ENCODE peak calls at places on chromosome 6, in five cellular contexts. D, A, C, Y and N are unnamed samples.

GRCh38 chr6:3414704-3415453 is 42.0 kb downstream of the SLC22A23 start:
- DNase-seq in D (no peak), A (peak; percentile 14), C (no peak), Y (peak; percentile 66), N (peak; percentile 96)

GRCh38 chr6:140915001-140915950 is 1217.4 kb upstream of the GJE1 start:
- DNase-seq in D (no peak), A (no peak), C (no peak), Y (no peak), N (peak; percentile 19)

GRCh38 chr6:166008441-166009369 is 158.9 kb downstream of the TBXT start:
- DNase-seq in D (no peak), A (peak; percentile 81), C (no peak), Y (peak; percentile 84), N (peak; percentile 74)

GRCh38 chr6:90701146-90701781 is 114.4 kb upstream of the MAP3K7 start:
- DNase-seq in D (no peak), A (no peak), C (no peak), Y (no peak), N (peak; percentile 1)

GRCh38 chr6:124719951-124720350 is 242.3 kb upstream of the RNF217 start:
- DNase-seq in D (no peak), A (no peak), C (no peak), Y (no peak), N (no peak)

GRCh38 chr6:54308240-54308639 is at the start of gene TINAG:
- DNase-seq in D (no peak), A (no peak), C (no peak), Y (no peak), N (no peak)

GRCh38 chr6:42710316-42710715 is 12.1 kb downstream of the PRPH2 start:
- DNase-seq in D (peak; percentile 31), A (peak; percentile 55), C (no peak), Y (peak; percentile 65), N (peak; percentile 85)

GRCh38 chr6:148758492-148758891 is 11.7 kb downstream of the UST start:
- DNase-seq in D (no peak), A (peak; percentile 42), C (no peak), Y (peak; percentile 23), N (no peak)

GRCh38 chr6:17987576-17988421 is at the start of gene KIF13A:
- DNase-seq in D (peak; percentile 86), A (peak; percentile 64), C (peak; percentile 55), Y (peak; percentile 76), N (peak; percentile 57)

GRCh38 chr6:63844287-63844686 is 208.7 kb downstream of the PHF3 start:
- DNase-seq in D (no peak), A (peak; percentile 79), C (no peak), Y (peak; percentile 74), N (peak; percentile 47)

GRCh38 chr6:43771210-43771857 is 1.3 kb downstream of the VEGFA start:
- DNase-seq in D (peak; percentile 94), A (peak; percentile 58), C (peak; percentile 66), Y (peak; percentile 69), N (peak; percentile 59)

GRCh38 chr6:97294451-97294850 is 11.4 kb upstream of the MMS22L start:
- DNase-seq in D (no peak), A (peak; percentile 20), C (no peak), Y (peak; percentile 39), N (peak; percentile 13)

GRCh38 chr6:63523630-63524029 is 48.6 kb upstream of the LOC128125822 start:
- DNase-seq in D (no peak), A (no peak), C (no peak), Y (no peak), N (no peak)

GRCh38 chr6:99331531-99331930 is 17.9 kb downstream of the FAXC start:
- DNase-seq in D (no peak), A (no peak), C (no peak), Y (no peak), N (no peak)

GRCh38 chr6:5435449-5435848 is 174.1 kb downstream of the FARS2 start:
- DNase-seq in D (no peak), A (peak; percentile 63), C (no peak), Y (peak; percentile 11), N (peak; percentile 73)

GRCh38 chr6:156686940-156687874 is 90.0 kb upstream of the ARID1B start:
- DNase-seq in D (peak; percentile 98), A (peak; percentile 85), C (peak; percentile 89), Y (peak; percentile 91), N (peak; percentile 91)

GRCh38 chr6:155201461-155202226 is 62.2 kb upstream of the CLDN20 start:
- DNase-seq in D (no peak), A (peak; percentile 82), C (no peak), Y (no peak), N (peak; percentile 89)

GRCh38 chr6:56949925-56950495 is 4.9 kb upstream of the BEND6 start:
- DNase-seq in D (no peak), A (peak; percentile 19), C (no peak), Y (peak; percentile 41), N (peak; percentile 40)

GRCh38 chr6:161274488-161274858 is 612 bp upstream of the AGPAT4 start:
- DNase-seq in D (no peak), A (no peak), C (no peak), Y (no peak), N (no peak)
- H3K4me3 ChIP-seq in D (peak overlapping the region; percentile 63), A (peak overlapping the region; percentile 89), C (peak overlapping the region; percentile 61), Y (peak overlapping the region; percentile 91), N (peak overlapping the region; percentile 66)

GRCh38 chr6:34514593-34515472 is 41.3 kb downstream of the SPDEF start:
- DNase-seq in D (no peak), A (peak; percentile 44), C (no peak), Y (peak; percentile 88), N (peak; percentile 80)
- H3K4me3 ChIP-seq in D (no peak overlapping the region), A (no peak overlapping the region), C (no peak overlapping the region), Y (no peak overlapping the region), N (no peak overlapping the region)

DNA sequence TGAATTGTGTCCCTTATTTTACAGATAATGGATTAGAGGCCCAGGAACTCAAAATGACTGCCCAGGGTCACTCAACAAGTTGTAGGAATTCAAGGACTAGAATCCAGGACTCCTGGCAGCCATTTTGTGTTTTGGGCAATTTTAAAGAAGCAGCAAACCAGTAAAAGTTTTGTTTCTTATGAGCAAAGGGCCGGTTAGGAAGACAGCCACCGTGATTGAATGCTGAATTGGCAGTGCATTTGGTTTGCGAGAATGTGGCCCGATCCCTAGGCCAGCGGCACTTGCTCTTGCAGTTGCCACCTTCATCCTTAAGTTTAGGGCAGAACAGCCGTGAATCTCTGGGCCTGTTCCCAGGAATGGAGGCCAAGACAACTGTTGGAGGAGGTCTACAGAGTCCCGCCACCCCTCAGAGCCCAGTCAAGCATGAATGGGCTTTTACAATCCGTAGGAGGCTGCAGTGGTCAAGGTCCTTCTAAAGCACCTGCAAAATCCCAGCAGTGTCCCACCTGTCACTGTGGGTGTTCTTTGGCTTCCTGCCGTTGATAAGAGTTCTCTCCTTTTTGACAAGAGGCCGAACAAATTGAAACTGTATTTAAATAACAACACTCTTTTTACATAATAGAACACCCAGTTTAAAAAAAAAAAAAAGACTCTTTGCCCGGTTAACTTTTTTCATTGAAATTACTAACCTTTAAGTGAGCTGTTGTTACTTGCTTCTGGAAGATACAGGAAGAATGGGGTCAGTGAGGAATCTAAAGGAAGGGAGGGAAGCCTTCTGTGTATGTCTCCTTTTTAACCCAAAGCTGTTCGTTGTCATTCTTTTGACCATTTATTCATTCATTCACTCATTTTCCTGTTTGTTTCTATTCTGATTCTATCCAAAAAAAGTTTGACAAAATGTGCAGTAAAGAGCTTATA is 68.7 kb downstream of the PHACTR2 start:
- DNase-seq in D (no peak), A (no peak), C (no peak), Y (no peak), N (no peak)
- H3K4me3 ChIP-seq in D (peak overlapping the region; percentile 22), A (no peak overlapping the region), C (no peak overlapping the region), Y (no peak overlapping the region), N (no peak overlapping the region)

DNA sequence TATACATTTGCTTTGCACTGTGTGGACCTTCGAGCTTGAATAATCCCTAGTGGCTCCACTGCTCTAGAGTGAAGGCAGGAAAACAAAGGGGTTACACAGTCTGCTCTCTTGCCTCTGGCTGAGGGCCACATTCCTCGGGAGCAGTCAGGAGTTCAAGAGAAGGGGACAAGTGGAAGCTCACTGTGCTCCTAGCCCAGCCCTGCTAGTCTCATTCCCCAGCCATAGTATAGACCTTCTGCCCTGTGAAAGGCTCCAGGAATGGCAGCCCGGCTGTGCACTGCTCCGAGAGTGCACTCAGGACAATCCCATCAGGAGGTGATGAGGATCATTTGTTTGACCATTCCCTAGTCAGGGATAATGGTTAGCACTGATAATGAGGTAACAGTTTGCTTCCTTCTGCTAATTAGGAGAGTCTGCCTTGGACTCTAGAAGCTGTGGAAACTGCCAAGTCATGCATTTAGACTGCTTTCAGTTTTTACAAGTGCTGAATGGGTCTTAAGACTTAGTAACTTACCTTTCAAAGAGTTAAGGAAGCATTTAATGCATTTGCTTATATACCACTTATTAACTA is 8.5 kb downstream of the IYD start:
- DNase-seq in D (peak; percentile 86), A (no peak), C (no peak), Y (no peak), N (peak; percentile 14)
- H3K4me3 ChIP-seq in D (peak overlapping the region; percentile 49), A (no peak overlapping the region), C (no peak overlapping the region), Y (no peak overlapping the region), N (no peak overlapping the region)

DNA sequence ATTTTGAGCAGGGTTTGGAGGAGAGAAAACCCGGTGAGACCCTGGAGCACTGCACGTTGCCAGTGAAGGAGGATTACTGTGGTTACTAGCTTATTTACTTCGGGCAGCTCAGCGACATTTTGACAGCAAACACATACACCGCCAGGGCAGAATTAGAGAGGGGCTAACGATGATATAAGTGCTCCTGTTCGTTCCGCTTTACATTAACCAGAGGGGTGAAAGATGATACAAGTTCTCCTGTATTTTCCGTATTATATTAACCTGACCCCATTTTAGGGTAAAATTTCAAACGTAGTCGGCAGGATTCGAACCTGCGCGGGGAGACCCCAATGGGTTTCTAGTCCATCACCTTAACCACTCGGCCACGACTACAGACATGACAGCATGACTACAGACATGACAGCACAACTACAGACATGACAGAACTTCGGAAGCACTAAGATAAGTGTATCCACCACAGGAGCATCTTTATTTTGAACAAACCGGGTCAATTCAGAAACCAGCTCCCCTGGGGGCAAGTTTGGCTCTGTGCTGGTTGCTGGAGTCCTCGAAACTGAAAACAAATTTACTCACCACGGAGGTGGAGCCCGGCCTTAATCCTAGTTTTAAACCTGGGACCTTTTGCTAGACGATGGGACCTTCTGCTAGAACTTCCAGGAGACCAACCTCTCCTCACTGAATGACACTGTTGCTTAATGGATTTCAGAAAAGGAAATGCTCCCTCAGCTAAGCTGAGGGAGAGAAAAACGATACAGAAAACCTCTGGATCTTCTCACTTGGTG is 80.4 kb upstream of the ZNF184 start:
- DNase-seq in D (no peak), A (peak; percentile 23), C (no peak), Y (peak; percentile 31), N (peak; percentile 53)
- H3K4me3 ChIP-seq in D (no peak overlapping the region), A (peak overlapping the region; percentile 35), C (no peak overlapping the region), Y (peak overlapping the region; percentile 10), N (no peak overlapping the region)